ENCODE peak calls at places on chromosome 13, in five cellular contexts. V is K562, R is HepG2, U is upper lobe of left lung, H is GM12878. J is an unnamed sample.

GRCh38 chr13:102690883-102691282 is 4.0 kb downstream of the METTL21C start:
- ATAC-seq in V (no peak), R (no peak), U (no peak), H (no peak), J (no peak)

GRCh38 chr13:64900039-64900438 is 2330.1 kb downstream of the PCDH9 start:
- ATAC-seq in V (no peak), R (no peak), U (no peak), H (no peak), J (no peak)

GRCh38 chr13:111005808-111006494 is 91.1 kb upstream of the ANKRD10 start:
- ATAC-seq in V (peak), R (no peak), U (peak), H (no peak), J (peak)

GRCh38 chr13:88925954-88926353 is 1254.8 kb downstream of the SLITRK5 start:
- ATAC-seq in V (no peak), R (no peak), U (peak), H (no peak), J (no peak)

GRCh38 chr13:73532582-73532981 is 473.8 kb downstream of the KLF5 start:
- ATAC-seq in V (no peak), R (no peak), U (no peak), H (no peak), J (no peak)

GRCh38 chr13:114129649-114130062 is 2.8 kb downstream of the RASA3 start:
- ATAC-seq in V (no peak), R (no peak), U (no peak), H (peak), J (no peak)

GRCh38 chr13:60869225-60869624 is 472.2 kb downstream of the TDRD3 start:
- ATAC-seq in V (no peak), R (no peak), U (no peak), H (no peak), J (no peak)

GRCh38 chr13:20391597-20392452 is 133.8 kb downstream of the CRYL1 start:
- ATAC-seq in V (no peak), R (peak), U (no peak), H (no peak), J (no peak)

GRCh38 chr13:52903320-52903719 is 54.9 kb upstream of the PCDH8 start:
- ATAC-seq in V (no peak), R (no peak), U (no peak), H (peak), J (no peak)

GRCh38 chr13:23445794-23446193 is 12.3 kb upstream of the SACS start:
- ATAC-seq in V (no peak), R (no peak), U (peak), H (no peak), J (no peak)

GRCh38 chr13:99057310-99057975 is 79.6 kb upstream of the DOCK9 start:
- ATAC-seq in V (no peak), R (no peak), U (no peak), H (no peak), J (peak)

GRCh38 chr13:39957868-39958676 is 302.6 kb downstream of the COG6 start:
- ATAC-seq in V (no peak), R (no peak), U (no peak), H (no peak), J (no peak)

GRCh38 chr13:24887759-24888158 is 123.8 kb downstream of the RNF17 start:
- ATAC-seq in V (no peak), R (no peak), U (no peak), H (peak), J (no peak)

GRCh38 chr13:107790360-107790759 is 425.0 kb downstream of the LIG4 start:
- ATAC-seq in V (no peak), R (no peak), U (no peak), H (no peak), J (no peak)

GRCh38 chr13:28049215-28049614 is 51.2 kb downstream of the FLT3 start:
- ATAC-seq in V (no peak), R (no peak), U (no peak), H (peak), J (no peak)

GRCh38 chr13:99005609-99006008 is 27.7 kb upstream of the DOCK9 start:
- ATAC-seq in V (no peak), R (no peak), U (no peak), H (no peak), J (no peak)

GRCh38 chr13:95596701-95597100 is 44.2 kb downstream of the CLDN10 start:
- ATAC-seq in V (no peak), R (no peak), U (no peak), H (no peak), J (no peak)

GRCh38 chr13:45782327-45783045 is 69.1 kb downstream of the SIAH3 start:
- ATAC-seq in V (no peak), R (no peak), U (no peak), H (peak), J (no peak)

GRCh38 chr13:47837906-47838305 is 163.2 kb downstream of the SUCLA2 start:
- ATAC-seq in V (no peak), R (no peak), U (no peak), H (no peak), J (no peak)

GRCh38 chr13:25281937-25282332 is 5.4 kb downstream of the MTMR6 start:
- ATAC-seq in V (peak), R (no peak), U (no peak), H (peak), J (no peak)

GRCh38 chr13:49336655-49337054 is 88.9 kb downstream of the CDADC1 start:
- ATAC-seq in V (no peak), R (peak), U (no peak), H (no peak), J (no peak)

GRCh38 chr13:80469105-80469840 is 128.3 kb upstream of the SPRY2 start:
- ATAC-seq in V (no peak), R (no peak), U (no peak), H (no peak), J (peak)

GRCh38 chr13:52644108-52644507 is 1.9 kb downstream of the HNRNPA1L2 start:
- ATAC-seq in V (no peak), R (no peak), U (no peak), H (no peak), J (no peak)

GRCh38 chr13:40452038-40452666 is 214.3 kb downstream of the FOXO1 start:
- ATAC-seq in V (no peak), R (no peak), U (peak), H (peak), J (no peak)

GRCh38 chr13:102136735-102137296 is 265.0 kb downstream of the FGF14 start:
- ATAC-seq in V (no peak), R (no peak), U (no peak), H (no peak), J (no peak)

GRCh38 chr13:71865858-71866172 is 1.2 kb downstream of the DACH1 start:
- ATAC-seq in V (no peak), R (peak), U (no peak), H (no peak), J (peak)

GRCh38 chr13:49343255-49343654 is 95.5 kb downstream of the CDADC1 start:
- ATAC-seq in V (peak), R (no peak), U (no peak), H (no peak), J (no peak)

GRCh38 chr13:33312150-33312908 is 26.8 kb upstream of the STARD13 start:
- ATAC-seq in V (no peak), R (no peak), U (no peak), H (no peak), J (peak)

GRCh38 chr13:49733181-49733951 is 42.1 kb upstream of the EBPL start:
- ATAC-seq in V (no peak), R (peak), U (peak), H (no peak), J (no peak)

GRCh38 chr13:19633340-19634128 is at the start of gene MPHOSPH8:
- ATAC-seq in V (peak), R (peak), U (peak), H (peak), J (peak)

GRCh38 chr13:30737511-30738342 is 2.4 kb downstream of the ALOX5AP start:
- ATAC-seq in V (no peak), R (no peak), U (peak), H (peak), J (no peak)

GRCh38 chr13:42119875-42120274 is 71.4 kb downstream of the DGKH start:
- ATAC-seq in V (no peak), R (no peak), U (no peak), H (peak), J (no peak)

GRCh38 chr13:98571955-98572662 is 4.8 kb downstream of the STK24 start:
- ATAC-seq in V (peak), R (peak), U (peak), H (peak), J (no peak)

GRCh38 chr13:21006141-21007005 is 55.0 kb downstream of the LATS2 start:
- ATAC-seq in V (no peak), R (no peak), U (no peak), H (no peak), J (no peak)

GRCh38 chr13:30241537-30241936 is 65.8 kb downstream of the KATNAL1 start:
- ATAC-seq in V (no peak), R (no peak), U (no peak), H (peak), J (no peak)

GRCh38 chr13:49403966-49404365 is 39.9 kb downstream of the CAB39L start:
- ATAC-seq in V (no peak), R (no peak), U (no peak), H (no peak), J (no peak)

GRCh38 chr13:28384789-28385188 is 110.1 kb downstream of the FLT1 start:
- ATAC-seq in V (no peak), R (no peak), U (no peak), H (peak), J (no peak)

GRCh38 chr13:104181526-104182231 is 1115.5 kb upstream of the SLC10A2 start:
- ATAC-seq in V (no peak), R (no peak), U (no peak), H (no peak), J (no peak)

GRCh38 chr13:93328943-93329342 is 102.3 kb downstream of the GPC6 start:
- ATAC-seq in V (no peak), R (peak), U (no peak), H (no peak), J (no peak)

DNA sequence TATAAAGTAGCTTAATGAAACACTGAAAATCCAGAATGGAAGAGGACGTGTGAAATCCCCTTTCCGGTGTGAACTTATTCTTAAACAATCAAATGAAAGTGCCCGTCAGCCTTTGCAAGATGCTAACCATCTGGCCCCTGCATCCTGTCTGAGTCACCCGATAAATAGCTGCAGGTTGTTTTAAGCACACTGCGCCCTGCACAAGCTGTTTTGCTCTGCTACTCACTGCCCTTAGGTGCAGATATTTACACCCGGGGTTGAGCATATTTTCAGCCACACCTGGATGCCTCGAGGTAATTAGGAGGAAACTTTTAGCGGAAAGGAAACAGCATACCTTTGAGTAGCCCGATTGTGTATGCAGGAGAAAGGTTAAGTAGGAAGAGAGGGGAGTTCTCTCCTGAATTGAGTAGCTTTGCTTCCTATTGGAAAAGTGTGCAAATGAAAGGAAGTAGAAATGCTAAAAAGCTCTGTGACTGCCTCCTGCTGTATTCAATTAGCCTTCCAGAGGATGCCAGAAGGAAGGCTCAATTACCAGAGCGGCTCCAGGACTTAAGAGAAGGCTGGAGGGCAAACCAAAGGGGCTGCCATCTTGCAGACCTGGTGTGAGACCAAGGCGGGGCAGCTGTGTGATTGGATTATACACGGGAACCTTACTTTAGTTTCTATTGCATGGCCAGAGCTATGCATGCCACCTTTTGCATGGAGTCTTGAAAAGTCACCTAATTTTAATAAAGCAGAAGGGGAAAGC is 42.5 kb downstream of the IRS2 start:
- ATAC-seq in V (peak), R (no peak), U (no peak), H (peak), J (no peak)
- TF ChIP-seq EP300 in V (no peak), R (no peak), U (no peak), H (no peak), J (no peak)

GRCh38 chr13:36345438-36346221 is 564 bp downstream of the SPART start:
- ATAC-seq in V (peak), R (peak), U (peak), H (peak), J (peak)
- TF ChIP-seq POLR2AphosphoS5 in V (peak), R (no peak), U (peak), H (no peak), J (peak)

GRCh38 chr13:32254916-32255743 is 60.0 kb downstream of the ZAR1L start:
- ATAC-seq in V (no peak), R (peak), U (no peak), H (no peak), J (no peak)
- H3K27ac ChIP-seq in V (no peak), R (peak), U (peak), H (no peak), J (peak)

GRCh38 chr13:97072297-97072696 is 78.0 kb upstream of the OXGR1 start:
- ATAC-seq in V (no peak), R (no peak), U (no peak), H (no peak), J (no peak)

GRCh38 chr13:97074618-97075017 is 80.3 kb upstream of the OXGR1 start:
- ATAC-seq in V (no peak), R (no peak), U (no peak), H (no peak), J (no peak)

GRCh38 chr13:97079726-97080125 is 85.5 kb upstream of the OXGR1 start:
- ATAC-seq in V (no peak), R (no peak), U (no peak), H (no peak), J (no peak)

GRCh38 chr13:97076898-97077297 is 82.6 kb upstream of the OXGR1 start:
- ATAC-seq in V (no peak), R (no peak), U (no peak), H (no peak), J (peak)
- TF ChIP-seq EP300 in V (no peak), R (no peak), U (no peak), H (no peak), J (no peak)